ENCODE peak calls at places on chromosomes 2 and 18, in nine cellular contexts. J, M, C, O, K, A, N, U and L are unnamed samples.

GRCh38 chr2:207952564-207953345 is 72.6 kb downstream of the PLEKHM3 start:
- DNase-seq in M (no peak), K (no peak), U (no peak), C (no peak), N (no peak), O (no peak), J (peak; percentile 19), A (no peak), L (no peak)

GRCh38 chr2:26607698-26608097 is 33.5 kb downstream of the CIB4 start:
- DNase-seq in O (no peak), U (no peak), C (no peak), N (no peak), M (no peak), A (no peak), K (no peak), J (no peak), L (no peak)

GRCh38 chr2:184644685-184645084 is 46.4 kb downstream of the ZNF804A start:
- DNase-seq in K (peak; percentile 21), O (no peak), N (no peak), U (no peak), J (no peak), M (no peak), A (no peak), C (peak; percentile 70), L (no peak)

GRCh38 chr18:43935051-43935412 is 657.7 kb upstream of the SYT4 start:
- DNase-seq in A (no peak), J (no peak), M (no peak), C (peak; percentile 61), N (no peak), O (no peak), K (peak; percentile 30), U (no peak), L (no peak)

GRCh38 chr2:105597831-105598293 is 146.8 kb upstream of the NCK2 start:
- DNase-seq in M (no peak), N (no peak), K (no peak), O (peak; percentile 82), C (no peak), A (no peak), J (no peak), U (no peak), L (no peak)

GRCh38 chr2:231877533-231878456 is 48.4 kb downstream of the NPPC start:
- DNase-seq in U (peak; percentile 75), O (no peak), A (no peak), C (peak; percentile 11), K (no peak), J (no peak), N (no peak), M (no peak), L (no peak)

GRCh38 chr18:63016270-63016669 is 300.9 kb downstream of the PHLPP1 start:
- DNase-seq in A (peak; percentile 64), K (peak; percentile 78), C (peak; percentile 79), N (peak; percentile 44), M (peak; percentile 58), U (peak; percentile 43), O (peak; percentile 17), J (peak; percentile 57), L (no peak)

GRCh38 chr2:207830778-207831549 is 61.3 kb upstream of the FZD5 start:
- DNase-seq in C (no peak), K (no peak), O (no peak), A (no peak), N (no peak), J (no peak), M (no peak), U (no peak), L (no peak)

GRCh38 chr2:197992482-197993133 is 188.2 kb downstream of the PLCL1 start:
- DNase-seq in U (no peak), J (no peak), C (no peak), O (no peak), K (no peak), N (no peak), A (no peak), M (no peak), L (no peak)

GRCh38 chr2:39093208-39093898 is 27.5 kb downstream of the SOS1 start:
- DNase-seq in K (no peak), C (no peak), A (no peak), N (no peak), J (no peak), O (no peak), M (peak; percentile 75), U (no peak), L (no peak)

GRCh38 chr2:200127852-200128251 is 172.5 kb downstream of the MAIP1 start:
- DNase-seq in O (no peak), J (no peak), C (peak; percentile 29), N (no peak), A (no peak), U (no peak), K (peak; percentile 50), M (no peak), L (no peak)

GRCh38 chr2:110731064-110731463 is 1.3 kb upstream of the ACOXL start:
- DNase-seq in J (no peak), U (no peak), K (no peak), N (no peak), O (no peak), M (no peak), C (no peak), A (no peak), L (no peak)

GRCh38 chr2:162317910-162318279 is 589 bp downstream of the IFIH1 start:
- DNase-seq in N (peak; percentile 9), J (peak; percentile 13), A (peak; percentile 26), O (no peak), M (peak; percentile 25), U (peak; percentile 34), K (peak; percentile 12), C (no peak), L (no peak)

GRCh38 chr2:120443946-120444345 is 98.0 kb downstream of the INHBB start:
- DNase-seq in O (no peak), A (no peak), N (no peak), C (no peak), J (no peak), K (no peak), U (no peak), M (no peak), L (no peak)

GRCh38 chr2:239376351-239376750 is 24.5 kb downstream of the HDAC4 start:
- DNase-seq in U (no peak), J (no peak), C (no peak), A (no peak), K (no peak), M (no peak), N (no peak), O (no peak), L (no peak)

GRCh38 chr2:198374375-198375072 is 570.1 kb downstream of the PLCL1 start:
- DNase-seq in U (no peak), J (peak; percentile 46), O (no peak), C (peak; percentile 70), K (peak; percentile 80), M (peak; percentile 77), N (peak; percentile 67), A (peak; percentile 29), L (no peak)

GRCh38 chr2:212975333-212975732 is 176.1 kb downstream of the IKZF2 start:
- DNase-seq in C (no peak), O (no peak), A (no peak), K (no peak), N (no peak), U (no peak), J (no peak), M (no peak), L (no peak)

GRCh38 chr2:26521054-26521912 is 43.4 kb upstream of the OTOF start:
- DNase-seq in K (peak; percentile 17), M (peak; percentile 70), O (no peak), A (no peak), N (peak; percentile 28), U (no peak), C (no peak), J (no peak), L (no peak)

GRCh38 chr2:64615206-64615763 is 38.4 kb downstream of the SERTAD2 start:
- DNase-seq in U (no peak), M (no peak), C (no peak), K (no peak), N (no peak), A (no peak), J (no peak), O (no peak), L (no peak)

GRCh38 chr18:54388203-54389142 is 30.8 kb downstream of the C18orf54 start:
- DNase-seq in U (peak; percentile 64), K (peak; percentile 91), M (peak; percentile 99), O (no peak), N (peak; percentile 62), C (peak; percentile 73), J (peak; percentile 40), A (peak; percentile 37), L (no peak)

GRCh38 chr2:69946351-69947077 is 14.9 kb downstream of the ASPRV1 start:
- DNase-seq in O (no peak), M (no peak), J (no peak), U (peak; percentile 87), C (peak; percentile 29), N (peak; percentile 34), K (peak; percentile 42), A (peak; percentile 80), L (no peak)

GRCh38 chr2:236120006-236120740 is 48.0 kb downstream of the GBX2 start:
- DNase-seq in C (no peak), J (no peak), O (peak; percentile 86), A (no peak), M (no peak), U (no peak), N (no peak), K (no peak), L (no peak)

GRCh38 chr2:208062113-208062512 is 36.8 kb upstream of the PLEKHM3 start:
- DNase-seq in O (no peak), C (peak; percentile 39), K (no peak), U (peak; percentile 35), J (no peak), A (peak; percentile 32), M (peak; percentile 69), N (peak; percentile 51), L (no peak)

GRCh38 chr2:50181212-50181611 is 850.7 kb downstream of the NRXN1 start:
- DNase-seq in M (peak; percentile 21), N (no peak), J (no peak), C (no peak), K (no peak), O (no peak), A (no peak), U (no peak), L (no peak)

GRCh38 chr18:25587545-25587944 is 235.6 kb upstream of the ZNF521 start:
- DNase-seq in C (no peak), K (no peak), A (no peak), N (no peak), J (no peak), O (no peak), U (no peak), M (peak; percentile 8), L (no peak)

GRCh38 chr2:210561482-210561881 is 5.1 kb downstream of the CPS1 start:
- DNase-seq in O (no peak), C (no peak), M (no peak), J (no peak), U (no peak), A (no peak), K (no peak), N (peak; percentile 66), L (no peak)

GRCh38 chr18:34493566-34494358 is 216.3 kb upstream of the DTNA start:
- DNase-seq in J (peak; percentile 14), N (no peak), U (no peak), K (peak; percentile 10), O (peak; percentile 75), C (no peak), M (peak; percentile 82), A (no peak), L (peak; percentile 73)

GRCh38 chr18:2513616-2514015 is 57.7 kb downstream of the METTL4 start:
- DNase-seq in J (no peak), A (no peak), M (no peak), U (no peak), C (no peak), O (no peak), N (no peak), K (no peak), L (no peak)